ENCODE peak calls at places on chromosomes 7 and 10, in nine cellular contexts. One of them, this sample, is unnamed.
A peak's percentile ranks its signal among the peaks of the same experiment; 100 is the strongest.

GRCh38 chr7:12287886-12288285 is 76.8 kb downstream of the TMEM106B start:
- DNase-seq in BJ: no peak
- DNase-seq in adrenal gland: no peak
- DNase-seq in HFF-Myc: peak; percentile 3
- DNase-seq in stomach: no peak
- DNase-seq in fibroblast of lung: no peak
- DNase-seq in CD8-positive, alpha-beta memory T cell: no peak
- DNase-seq in GM06990: no peak
- DNase-seq in CD8-positive, alpha-beta T cell: no peak
- DNase-seq in this sample: no peak

GRCh38 chr7:105682331-105683070 is 101.2 kb upstream of the EFCAB10 start:
- DNase-seq in HFF-Myc: no peak
- DNase-seq in stomach: no peak
- DNase-seq in adrenal gland: no peak
- DNase-seq in fibroblast of lung: peak; percentile 60
- DNase-seq in BJ: no peak
- DNase-seq in CD8-positive, alpha-beta memory T cell: no peak
- DNase-seq in CD8-positive, alpha-beta T cell: no peak
- DNase-seq in GM06990: no peak
- DNase-seq in this sample: no peak

GRCh38 chr7:136114966-136115762 is 138.0 kb upstream of the MTPN start:
- DNase-seq in adrenal gland: peak; percentile 41
- DNase-seq in CD8-positive, alpha-beta memory T cell: peak; percentile 10
- DNase-seq in CD8-positive, alpha-beta T cell: peak; percentile 16
- DNase-seq in GM06990: peak; percentile 13
- DNase-seq in fibroblast of lung: peak; percentile 62
- DNase-seq in BJ: no peak
- DNase-seq in stomach: peak; percentile 28
- DNase-seq in HFF-Myc: no peak
- DNase-seq in this sample: peak; percentile 70

GRCh38 chr10:92291921-92292860 is 1.2 kb downstream of the MARCHF5 start:
- DNase-seq in fibroblast of lung: peak; percentile 60
- DNase-seq in BJ: no peak
- DNase-seq in HFF-Myc: peak; percentile 19
- DNase-seq in GM06990: peak; percentile 38
- DNase-seq in CD8-positive, alpha-beta memory T cell: peak; percentile 20
- DNase-seq in CD8-positive, alpha-beta T cell: peak; percentile 31
- DNase-seq in stomach: peak; percentile 45
- DNase-seq in adrenal gland: peak; percentile 54
- DNase-seq in this sample: peak; percentile 48

GRCh38 chr10:11164806-11165590 is 147.3 kb downstream of the CELF2 start:
- DNase-seq in CD8-positive, alpha-beta memory T cell: peak; percentile 46
- DNase-seq in GM06990: peak; percentile 80
- DNase-seq in BJ: peak; percentile 63
- DNase-seq in fibroblast of lung: peak; percentile 91
- DNase-seq in CD8-positive, alpha-beta T cell: peak; percentile 66
- DNase-seq in HFF-Myc: peak; percentile 97
- DNase-seq in adrenal gland: peak; percentile 33
- DNase-seq in stomach: peak; percentile 52
- DNase-seq in this sample: no peak

GRCh38 chr7:128911441-128912031 is 1.0 kb upstream of the KCP start:
- DNase-seq in fibroblast of lung: no peak
- DNase-seq in GM06990: no peak
- DNase-seq in CD8-positive, alpha-beta memory T cell: no peak
- DNase-seq in CD8-positive, alpha-beta T cell: no peak
- DNase-seq in adrenal gland: no peak
- DNase-seq in stomach: peak; percentile 37
- DNase-seq in BJ: no peak
- DNase-seq in HFF-Myc: no peak
- DNase-seq in this sample: peak; percentile 72

GRCh38 chr10:77208857-77209256 is 428.8 kb downstream of the KCNMA1 start:
- DNase-seq in adrenal gland: no peak
- DNase-seq in fibroblast of lung: no peak
- DNase-seq in BJ: no peak
- DNase-seq in GM06990: no peak
- DNase-seq in HFF-Myc: no peak
- DNase-seq in CD8-positive, alpha-beta T cell: no peak
- DNase-seq in CD8-positive, alpha-beta memory T cell: no peak
- DNase-seq in stomach: no peak
- DNase-seq in this sample: no peak

GRCh38 chr7:138892016-138892630 is 89.1 kb downstream of the KIAA1549 start:
- DNase-seq in BJ: no peak
- DNase-seq in CD8-positive, alpha-beta memory T cell: no peak
- DNase-seq in stomach: no peak
- DNase-seq in HFF-Myc: no peak
- DNase-seq in fibroblast of lung: no peak
- DNase-seq in CD8-positive, alpha-beta T cell: no peak
- DNase-seq in adrenal gland: no peak
- DNase-seq in GM06990: no peak
- DNase-seq in this sample: no peak

GRCh38 chr10:97321032-97321806 is 2.1 kb downstream of the FRAT1 start:
- DNase-seq in GM06990: no peak
- DNase-seq in adrenal gland: peak; percentile 39
- DNase-seq in BJ: no peak
- DNase-seq in HFF-Myc: no peak
- DNase-seq in fibroblast of lung: no peak
- DNase-seq in CD8-positive, alpha-beta T cell: peak; percentile 12
- DNase-seq in CD8-positive, alpha-beta memory T cell: no peak
- DNase-seq in stomach: no peak
- DNase-seq in this sample: no peak

GRCh38 chr7:69597278-69598076 is 798 bp upstream of the AUTS2 start:
- DNase-seq in HFF-Myc: no peak
- DNase-seq in CD8-positive, alpha-beta T cell: no peak
- DNase-seq in GM06990: peak; percentile 59
- DNase-seq in stomach: peak; percentile 26
- DNase-seq in fibroblast of lung: peak; percentile 11
- DNase-seq in BJ: no peak
- DNase-seq in adrenal gland: peak; percentile 66
- DNase-seq in CD8-positive, alpha-beta memory T cell: peak; percentile 19
- DNase-seq in this sample: peak; percentile 58

GRCh38 chr7:149866817-149867447 is 6.8 kb upstream of the ATP6V0E2 start:
- DNase-seq in BJ: no peak
- DNase-seq in CD8-positive, alpha-beta memory T cell: no peak
- DNase-seq in adrenal gland: no peak
- DNase-seq in CD8-positive, alpha-beta T cell: no peak
- DNase-seq in GM06990: no peak
- DNase-seq in stomach: no peak
- DNase-seq in HFF-Myc: no peak
- DNase-seq in fibroblast of lung: peak; percentile 70
- DNase-seq in this sample: no peak

GRCh38 chr10:59434463-59435326 is 72.3 kb upstream of the FAM13C start:
- DNase-seq in CD8-positive, alpha-beta T cell: no peak
- DNase-seq in GM06990: no peak
- DNase-seq in HFF-Myc: no peak
- DNase-seq in CD8-positive, alpha-beta memory T cell: no peak
- DNase-seq in fibroblast of lung: peak; percentile 66
- DNase-seq in BJ: no peak
- DNase-seq in adrenal gland: no peak
- DNase-seq in stomach: no peak
- DNase-seq in this sample: no peak

GRCh38 chr10:59432207-59432900 is 70.0 kb upstream of the FAM13C start:
- DNase-seq in BJ: no peak
- DNase-seq in HFF-Myc: no peak
- DNase-seq in CD8-positive, alpha-beta T cell: no peak
- DNase-seq in fibroblast of lung: peak; percentile 69
- DNase-seq in stomach: no peak
- DNase-seq in adrenal gland: no peak
- DNase-seq in GM06990: no peak
- DNase-seq in CD8-positive, alpha-beta memory T cell: no peak
- DNase-seq in this sample: no peak

GRCh38 chr10:59433720-59434428 is 71.5 kb upstream of the FAM13C start:
- DNase-seq in BJ: no peak
- DNase-seq in stomach: no peak
- DNase-seq in CD8-positive, alpha-beta T cell: no peak
- DNase-seq in CD8-positive, alpha-beta memory T cell: no peak
- DNase-seq in HFF-Myc: no peak
- DNase-seq in fibroblast of lung: peak; percentile 19
- DNase-seq in GM06990: no peak
- DNase-seq in adrenal gland: no peak
- DNase-seq in this sample: no peak

DNA sequence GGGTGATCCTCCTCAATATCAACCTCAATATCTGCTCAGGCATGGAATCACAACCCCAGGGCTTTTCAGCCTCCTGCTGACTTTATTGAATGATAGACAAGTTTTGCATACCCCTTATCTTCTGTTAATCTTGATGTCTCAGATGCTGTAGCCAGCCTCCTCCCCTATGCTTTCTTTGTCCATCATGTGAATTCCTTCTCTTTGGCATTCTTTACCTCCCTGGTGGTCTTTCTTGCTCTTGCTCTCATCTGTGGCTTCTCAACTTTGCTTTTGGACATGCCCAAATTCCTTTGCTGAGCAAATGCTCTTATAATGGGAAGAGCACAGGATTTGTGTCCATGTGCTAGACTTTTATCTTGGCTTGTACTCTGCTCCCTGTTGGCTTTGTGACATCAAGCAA is 73.4 kb upstream of the FAM13C start:
- DNase-seq in fibroblast of lung: no peak
- DNase-seq in CD8-positive, alpha-beta memory T cell: no peak
- DNase-seq in adrenal gland: no peak
- DNase-seq in BJ: no peak
- DNase-seq in GM06990: no peak
- DNase-seq in stomach: no peak
- DNase-seq in HFF-Myc: no peak
- DNase-seq in CD8-positive, alpha-beta T cell: no peak
- DNase-seq in this sample: no peak
- H3K4me3 ChIP-seq in fibroblast of lung: no peak overlapping the region
- H3K4me3 ChIP-seq in CD8-positive, alpha-beta memory T cell: no peak overlapping the region
- H3K4me3 ChIP-seq in adrenal gland: no peak overlapping the region
- H3K4me3 ChIP-seq in BJ: no peak overlapping the region
- H3K4me3 ChIP-seq in GM06990: no peak overlapping the region
- H3K4me3 ChIP-seq in stomach: no peak overlapping the region
- H3K4me3 ChIP-seq in HFF-Myc: no peak overlapping the region
- H3K4me3 ChIP-seq in CD8-positive, alpha-beta T cell: no peak overlapping the region
- H3K4me3 ChIP-seq in this sample: no peak overlapping the region

GRCh38 chr7:35717013-35717412 is 22.1 kb upstream of the HERPUD2 start:
- DNase-seq in CD8-positive, alpha-beta memory T cell: no peak
- DNase-seq in fibroblast of lung: no peak
- DNase-seq in stomach: no peak
- DNase-seq in HFF-Myc: no peak
- DNase-seq in CD8-positive, alpha-beta T cell: no peak
- DNase-seq in GM06990: no peak
- DNase-seq in adrenal gland: no peak
- DNase-seq in BJ: no peak
- DNase-seq in this sample: no peak

GRCh38 chr7:35714407-35714806 is 19.5 kb upstream of the HERPUD2 start:
- DNase-seq in stomach: no peak
- DNase-seq in adrenal gland: no peak
- DNase-seq in BJ: no peak
- DNase-seq in CD8-positive, alpha-beta memory T cell: no peak
- DNase-seq in GM06990: no peak
- DNase-seq in HFF-Myc: no peak
- DNase-seq in fibroblast of lung: no peak
- DNase-seq in CD8-positive, alpha-beta T cell: no peak
- DNase-seq in this sample: no peak

GRCh38 chr7:35714862-35715261 is 19.9 kb upstream of the HERPUD2 start:
- DNase-seq in GM06990: no peak
- DNase-seq in CD8-positive, alpha-beta T cell: no peak
- DNase-seq in stomach: no peak
- DNase-seq in CD8-positive, alpha-beta memory T cell: no peak
- DNase-seq in fibroblast of lung: no peak
- DNase-seq in adrenal gland: no peak
- DNase-seq in BJ: no peak
- DNase-seq in HFF-Myc: no peak
- DNase-seq in this sample: no peak

GRCh38 chr7:35717516-35717915 is 22.6 kb upstream of the HERPUD2 start:
- DNase-seq in CD8-positive, alpha-beta T cell: no peak
- DNase-seq in stomach: no peak
- DNase-seq in BJ: no peak
- DNase-seq in adrenal gland: no peak
- DNase-seq in CD8-positive, alpha-beta memory T cell: no peak
- DNase-seq in HFF-Myc: no peak
- DNase-seq in fibroblast of lung: no peak
- DNase-seq in GM06990: no peak
- DNase-seq in this sample: no peak

GRCh38 chr7:35716038-35716803 is 21.3 kb upstream of the HERPUD2 start:
- DNase-seq in CD8-positive, alpha-beta memory T cell: no peak
- DNase-seq in HFF-Myc: no peak
- DNase-seq in GM06990: no peak
- DNase-seq in adrenal gland: no peak
- DNase-seq in stomach: peak; percentile 59
- DNase-seq in CD8-positive, alpha-beta T cell: no peak
- DNase-seq in BJ: no peak
- DNase-seq in fibroblast of lung: peak; percentile 24
- DNase-seq in this sample: no peak
- H3K4me3 ChIP-seq in CD8-positive, alpha-beta memory T cell: no peak overlapping the region
- H3K4me3 ChIP-seq in HFF-Myc: no peak overlapping the region
- H3K4me3 ChIP-seq in GM06990: no peak overlapping the region
- H3K4me3 ChIP-seq in adrenal gland: no peak overlapping the region
- H3K4me3 ChIP-seq in stomach: no peak overlapping the region
- H3K4me3 ChIP-seq in CD8-positive, alpha-beta T cell: no peak overlapping the region
- H3K4me3 ChIP-seq in BJ: no peak overlapping the region
- H3K4me3 ChIP-seq in fibroblast of lung: peak overlapping the region; percentile 34
- H3K4me3 ChIP-seq in this sample: no peak overlapping the region

GRCh38 chr7:1460757-1461639 is 1.7 kb upstream of the MICALL2 start:
- DNase-seq in HFF-Myc: no peak
- DNase-seq in adrenal gland: peak; percentile 79
- DNase-seq in stomach: peak; percentile 80
- DNase-seq in CD8-positive, alpha-beta T cell: no peak
- DNase-seq in BJ: no peak
- DNase-seq in GM06990: no peak
- DNase-seq in CD8-positive, alpha-beta memory T cell: no peak
- DNase-seq in fibroblast of lung: peak; percentile 78
- DNase-seq in this sample: no peak
- H3K4me3 ChIP-seq in HFF-Myc: no peak overlapping the region
- H3K4me3 ChIP-seq in adrenal gland: no peak overlapping the region
- H3K4me3 ChIP-seq in stomach: peak overlapping the region; percentile 93
- H3K4me3 ChIP-seq in CD8-positive, alpha-beta T cell: no peak overlapping the region
- H3K4me3 ChIP-seq in BJ: no peak overlapping the region
- H3K4me3 ChIP-seq in GM06990: no peak overlapping the region
- H3K4me3 ChIP-seq in CD8-positive, alpha-beta memory T cell: peak overlapping the region; percentile 47
- H3K4me3 ChIP-seq in fibroblast of lung: peak overlapping the region; percentile 56
- H3K4me3 ChIP-seq in this sample: no peak overlapping the region

GRCh38 chr7:155298288-155298833 is 683 bp downstream of the INSIG1 start:
- DNase-seq in fibroblast of lung: no peak
- DNase-seq in BJ: no peak
- DNase-seq in CD8-positive, alpha-beta T cell: no peak
- DNase-seq in CD8-positive, alpha-beta memory T cell: peak; percentile 11
- DNase-seq in stomach: no peak
- DNase-seq in adrenal gland: peak; percentile 25
- DNase-seq in GM06990: no peak
- DNase-seq in HFF-Myc: no peak
- DNase-seq in this sample: no peak
- H3K4me3 ChIP-seq in fibroblast of lung: peak overlapping the region; percentile 93
- H3K4me3 ChIP-seq in BJ: peak overlapping the region; percentile 54
- H3K4me3 ChIP-seq in CD8-positive, alpha-beta T cell: peak overlapping the region; percentile 67
- H3K4me3 ChIP-seq in CD8-positive, alpha-beta memory T cell: peak overlapping the region; percentile 67
- H3K4me3 ChIP-seq in stomach: peak overlapping the region; percentile 88
- H3K4me3 ChIP-seq in adrenal gland: peak overlapping the region; percentile 69
- H3K4me3 ChIP-seq in GM06990: peak overlapping the region; percentile 67
- H3K4me3 ChIP-seq in HFF-Myc: peak overlapping the region; percentile 95
- H3K4me3 ChIP-seq in this sample: peak overlapping the region; percentile 59

This sample was measured in WERI-Rb-1.